ENCODE peak calls at places on chromosome X, in ten cellular contexts. O is HEK293T; H is HTR-8/SVneo; M is Calu3; K is uterus; D is A549; P is SIG-M5; T is stimulated activated CD4-positive, alpha-beta T cell treated with anti-CD3 and anti-CD28 coated beads, Interleukin-4, amount 100 ng/mL, for 4 hours; E is cortex of kidney; Z is iris pigment epithelial cell. C is an unnamed sample.

GRCh38 chrX:32847921-32848320 is 363.4 kb downstream of the DMD start:
- DNase-seq in E (no peak), H (no peak), Z (peak; percentile 2), M (no peak), O (no peak), T (no peak), P (no peak), K (no peak), D (no peak), C (no peak)

GRCh38 chrX:23578079-23578478 is 89.2 kb upstream of the PRDX4 start:
- DNase-seq in K (no peak), M (no peak), H (no peak), P (no peak), T (no peak), E (no peak), Z (peak; percentile 16), O (no peak), D (no peak), C (peak; percentile 5)

GRCh38 chrX:155028749-155029360 is 2.2 kb downstream of the FUNDC2 start:
- DNase-seq in M (no peak), D (no peak), K (no peak), E (no peak), O (no peak), Z (peak; percentile 72), T (no peak), H (no peak), P (no peak), C (no peak)

GRCh38 chrX:49019050-49019449 is 17.0 kb upstream of the GRIPAP1 start:
- DNase-seq in K (no peak), E (no peak), P (no peak), M (no peak), O (no peak), H (no peak), T (no peak), D (no peak), Z (no peak), C (no peak)

GRCh38 chrX:46686003-46686645 is 72.8 kb downstream of the SLC9A7 start:
- DNase-seq in E (no peak), K (peak; percentile 17), P (no peak), M (peak; percentile 17), H (peak; percentile 13), T (peak; percentile 19), Z (peak; percentile 39), O (peak; percentile 61), D (no peak), C (peak; percentile 37)

GRCh38 chrX:42678133-42678532 is 99.8 kb downstream of the PPP1R2C start:
- DNase-seq in Z (peak; percentile 9), T (no peak), K (no peak), H (no peak), O (no peak), P (no peak), D (no peak), E (no peak), M (peak; percentile 3), C (no peak)

GRCh38 chrX:12912786-12913185 is 6.4 kb downstream of the TLR8 start:
- DNase-seq in E (no peak), D (no peak), P (no peak), K (no peak), Z (no peak), O (no peak), M (no peak), H (no peak), T (no peak), C (no peak)

GRCh38 chrX:46184749-46185148 is 360.5 kb downstream of the ZNF674 start:
- DNase-seq in T (no peak), M (no peak), E (no peak), H (no peak), O (no peak), Z (peak; percentile 8), P (no peak), D (no peak), K (no peak), C (no peak)

GRCh38 chrX:48835524-48836329 is at the start of gene PCSK1N:
- DNase-seq in M (peak; percentile 81), K (no peak), E (no peak), T (peak; percentile 19), P (no peak), H (peak; percentile 50), O (peak; percentile 68), D (peak; percentile 49), Z (no peak), C (peak; percentile 28)

GRCh38 chrX:19670321-19670750 is 155.0 kb upstream of the MAP3K15 start:
- DNase-seq in P (no peak), T (no peak), H (no peak), M (no peak), E (no peak), Z (peak; percentile 50), K (peak; percentile 19), O (no peak), D (no peak), C (peak; percentile 21)

GRCh38 chrX:22577181-22577580 is 304.5 kb downstream of the CBLL2 start:
- DNase-seq in P (no peak), D (no peak), E (no peak), T (no peak), O (no peak), M (no peak), K (no peak), H (peak; percentile 17), Z (peak; percentile 63), C (peak; percentile 31)

GRCh38 chrX:65677954-65678469 is 10.6 kb downstream of the MSN start:
- DNase-seq in E (no peak), P (no peak), D (peak; percentile 28), M (peak; percentile 5), H (no peak), T (no peak), K (peak; percentile 60), O (no peak), Z (peak; percentile 79), C (peak; percentile 69)

GRCh38 chrX:154436597-154437397 is at the start of gene GDI1:
- DNase-seq in E (no peak), O (peak; percentile 76), Z (peak; percentile 38), M (peak; percentile 65), T (peak; percentile 44), P (no peak), H (peak; percentile 30), D (peak; percentile 58), K (peak; percentile 56), C (peak; percentile 84)

GRCh38 chrX:99001286-99001685 is 1408.8 kb downstream of the PCDH19 start:
- DNase-seq in M (no peak), O (no peak), Z (no peak), T (no peak), H (no peak), P (no peak), K (no peak), E (no peak), D (no peak), C (no peak)

GRCh38 chrX:72052415-72053090 is 79.2 kb downstream of the RTL5 start:
- DNase-seq in P (no peak), D (no peak), E (no peak), M (no peak), T (no peak), K (no peak), Z (peak; percentile 23), O (no peak), H (peak; percentile 26), C (peak; percentile 25)

GRCh38 chrX:18895157-18895952 is 88.6 kb downstream of the PHKA2 start:
- DNase-seq in P (no peak), K (peak; percentile 41), M (no peak), Z (peak; percentile 34), D (no peak), H (no peak), T (no peak), O (no peak), E (no peak), C (peak; percentile 51)

GRCh38 chrX:34288782-34289181 is 156.7 kb upstream of the FAM47A start:
- DNase-seq in T (no peak), E (no peak), P (no peak), Z (no peak), M (no peak), D (no peak), H (no peak), K (no peak), O (no peak), C (no peak)

GRCh38 chrX:88735835-88736234 is 11.2 kb upstream of the CPXCR1 start:
- DNase-seq in Z (no peak), D (no peak), E (no peak), M (no peak), H (no peak), O (no peak), T (no peak), K (no peak), P (no peak), C (no peak)

C was measured in AG20443.